ENCODE peak calls at places on chromosomes 2 and 18, in nine cellular contexts. L is stimulated activated naive CD8-positive, alpha-beta T cell treated with anti-CD3 and anti-CD28 coated beads, Interleukin-15, amount 100 ng/mL, for 72 hours; S is nephron progenitor cell; W is cardiac septum; Y is left cardiac atrium; J is coronary artery; O is NCI-H1436; F is B cell; Z is activated effector memory CD4-positive, alpha-beta T cell treated with Interleukin-2 at 50 U/mL for 16 hours. R is an unnamed sample.

GRCh38 chr2:148540022-148540421 is 104.5 kb upstream of the EPC2 start:
- DNase-seq in L (no peak), S (no peak), W (no peak), Y (no peak), J (peak; percentile 56), O (no peak), F (no peak), Z (no peak), R (no peak)

GRCh38 chr18:69411199-69411598 is 10.5 kb downstream of the DOK6 start:
- DNase-seq in L (no peak), S (no peak), W (no peak), Y (no peak), J (no peak), O (no peak), F (no peak), Z (no peak), R (no peak)

GRCh38 chr18:48203288-48203945 is 205.8 kb downstream of the ZBTB7C start:
- DNase-seq in L (no peak), S (no peak), W (no peak), Y (no peak), J (no peak), O (no peak), F (no peak), Z (no peak), R (no peak)

GRCh38 chr18:13568443-13569392 is 157.6 kb downstream of the FAM210A start:
- DNase-seq in L (no peak), S (no peak), W (no peak), Y (no peak), J (peak; percentile 59), O (no peak), F (no peak), Z (no peak), R (no peak)

GRCh38 chr2:64143154-64144056 is 815 bp downstream of the PELI1 start:
- DNase-seq in L (peak; percentile 57), S (peak; percentile 65), W (no peak), Y (peak; percentile 46), J (no peak), O (peak; percentile 9), F (peak; percentile 56), Z (peak; percentile 24), R (no peak)

GRCh38 chr2:109171444-109172334 is 42.7 kb downstream of the SH3RF3 start:
- DNase-seq in L (no peak), S (no peak), W (peak; percentile 71), Y (peak; percentile 78), J (peak; percentile 97), O (no peak), F (no peak), Z (no peak), R (no peak)

GRCh38 chr18:58896268-58896667 is 31.6 kb downstream of the ZNF532 start:
- DNase-seq in L (no peak), S (no peak), W (no peak), Y (no peak), J (no peak), O (no peak), F (peak; percentile 72), Z (no peak), R (no peak)

GRCh38 chr2:42567806-42568429 is 514 bp upstream of the MTA3 start:
- DNase-seq in L (peak; percentile 3), S (peak; percentile 45), W (no peak), Y (peak; percentile 26), J (peak; percentile 72), O (peak; percentile 13), F (peak; percentile 63), Z (no peak), R (peak; percentile 36)

GRCh38 chr18:68915066-68915465 is 117.2 kb downstream of the CCDC102B start:
- DNase-seq in L (no peak), S (no peak), W (no peak), Y (no peak), J (no peak), O (no peak), F (no peak), Z (no peak), R (no peak)

GRCh38 chr2:6353669-6354068 is 512.0 kb downstream of the CMPK2 start:
- DNase-seq in L (no peak), S (no peak), W (no peak), Y (no peak), J (no peak), O (no peak), F (no peak), Z (no peak), R (no peak)

GRCh38 chr2:38653715-38654494 is 12.0 kb upstream of the GALM start:
- DNase-seq in L (peak; percentile 79), S (no peak), W (no peak), Y (no peak), J (no peak), O (no peak), F (no peak), Z (peak; percentile 57), R (no peak)

GRCh38 chr2:201235865-201236811 is 24.2 kb upstream of the CASP8 start:
- DNase-seq in L (peak; percentile 52), S (peak; percentile 42), W (no peak), Y (peak; percentile 65), J (no peak), O (no peak), F (no peak), Z (no peak), R (no peak)

GRCh38 chr2:23092831-23093230 is 292.1 kb upstream of the KLHL29 start:
- DNase-seq in L (no peak), S (peak; percentile 24), W (no peak), Y (no peak), J (no peak), O (no peak), F (no peak), Z (no peak), R (no peak)

GRCh38 chr2:64291181-64291580 is 147.0 kb upstream of the PELI1 start:
- DNase-seq in L (no peak), S (no peak), W (no peak), Y (no peak), J (peak; percentile 85), O (no peak), F (no peak), Z (no peak), R (no peak)

GRCh38 chr2:47076126-47076506 is 79.0 kb downstream of the STPG4 start:
- DNase-seq in L (no peak), S (no peak), W (no peak), Y (peak; percentile 9), J (no peak), O (no peak), F (no peak), Z (no peak), R (no peak)

GRCh38 chr2:102099536-102100293 is 42.8 kb upstream of the IL1R1 start:
- DNase-seq in L (no peak), S (no peak), W (no peak), Y (no peak), J (no peak), O (no peak), F (no peak), Z (no peak), R (no peak)

GRCh38 chr2:139165599-139165998 is 385.4 kb upstream of the NXPH2 start:
- DNase-seq in L (no peak), S (no peak), W (no peak), Y (no peak), J (no peak), O (no peak), F (no peak), Z (no peak), R (no peak)

GRCh38 chr2:121596221-121597080 is 52.8 kb downstream of the CLASP1 start:
- DNase-seq in L (peak; percentile 9), S (peak; percentile 7), W (no peak), Y (peak; percentile 28), J (no peak), O (no peak), F (peak; percentile 44), Z (no peak), R (no peak)